ENCODE peak calls at places on chromosomes 1 and 21, in nine cellular contexts. U, L, C, D, N, O, S, F and G are unnamed samples.

GRCh38 chr1:155976913-155977606 is 1.3 kb downstream of the ARHGEF2 start:
- DNase-seq in F (no peak), O (peak; percentile 63), S (no peak), C (no peak), U (no peak), L (no peak), N (no peak), D (no peak), G (no peak)

GRCh38 chr21:35563885-35564451 is 496.4 kb downstream of the SETD4 start:
- DNase-seq in O (peak; percentile 47), U (peak; percentile 91), N (peak; percentile 25), L (peak; percentile 90), C (peak; percentile 64), D (no peak), S (no peak), F (no peak), G (peak; percentile 27)

GRCh38 chr1:195237161-195237889 is 1370.9 kb downstream of the KCNT2 start:
- DNase-seq in L (peak; percentile 53), F (no peak), S (no peak), O (peak; percentile 41), N (no peak), U (no peak), C (no peak), D (no peak), G (no peak)

GRCh38 chr1:28328228-28328648 is 602 bp upstream of the MED18 start:
- DNase-seq in O (no peak), S (no peak), D (no peak), F (no peak), U (no peak), L (no peak), C (no peak), N (no peak), G (no peak)

GRCh38 chr1:173269490-173270230 is 62.5 kb upstream of the TNFSF4 start:
- DNase-seq in O (no peak), N (no peak), L (no peak), C (no peak), S (no peak), D (peak; percentile 63), U (peak; percentile 89), F (no peak), G (no peak)

GRCh38 chr1:38873027-38873969 is at the start of gene MYCBP:
- DNase-seq in N (peak; percentile 97), O (peak; percentile 99), L (peak; percentile 99), D (peak; percentile 99), F (peak; percentile 97), C (peak; percentile 95), U (peak; percentile 94), S (peak; percentile 98), G (peak; percentile 98)

GRCh38 chr1:95122151-95122697 is 5.1 kb downstream of the TLCD4 start:
- DNase-seq in C (no peak), U (no peak), N (no peak), S (no peak), L (no peak), D (peak; percentile 22), O (no peak), F (no peak), G (peak; percentile 88)

GRCh38 chr1:11934295-11935039 is at the start of gene PLOD1:
- DNase-seq in L (peak; percentile 96), N (peak; percentile 88), C (peak; percentile 87), O (peak; percentile 92), U (peak; percentile 84), F (peak; percentile 76), D (peak; percentile 95), S (peak; percentile 91), G (peak; percentile 96)

GRCh38 chr1:27487927-27488522 is 1.9 kb downstream of the WASF2 start:
- DNase-seq in C (no peak), L (no peak), U (no peak), O (no peak), N (no peak), S (no peak), F (peak; percentile 62), D (no peak), G (peak; percentile 27)

GRCh38 chr1:154414606-154415005 is 9.5 kb downstream of the IL6R start:
- DNase-seq in F (no peak), O (no peak), N (peak; percentile 57), C (peak; percentile 80), U (no peak), S (peak; percentile 41), L (no peak), D (no peak), G (peak; percentile 90)

GRCh38 chr21:42381347-42381984 is 14.4 kb downstream of the TMPRSS3 start:
- DNase-seq in L (peak; percentile 26), O (peak; percentile 82), C (no peak), F (peak; percentile 64), D (no peak), S (peak; percentile 58), N (peak; percentile 44), U (peak; percentile 46), G (peak; percentile 68)

GRCh38 chr1:82227286-82227685 is 426.6 kb downstream of the ADGRL2 start:
- DNase-seq in S (no peak), N (no peak), C (no peak), L (no peak), D (no peak), U (no peak), F (no peak), O (no peak), G (no peak)

GRCh38 chr1:177048314-177049069 is 116.0 kb downstream of the ASTN1 start:
- DNase-seq in D (no peak), C (no peak), S (no peak), L (no peak), O (peak; percentile 92), N (no peak), F (no peak), U (no peak), G (no peak)

GRCh38 chr1:165290143-165290542 is 66.4 kb downstream of the LMX1A start:
- DNase-seq in O (no peak), F (no peak), C (no peak), D (no peak), L (no peak), N (no peak), S (no peak), U (no peak), G (no peak)

GRCh38 chr1:111961773-111962565 is 27.5 kb downstream of the KCND3 start:
- DNase-seq in L (no peak), U (no peak), F (no peak), D (no peak), N (no peak), C (no peak), O (no peak), S (no peak), G (no peak)

GRCh38 chr1:83807792-83808191 is 191.1 kb downstream of the TTLL7 start:
- DNase-seq in F (no peak), D (no peak), O (no peak), N (no peak), C (no peak), U (no peak), S (no peak), L (no peak), G (no peak)

GRCh38 chr1:201457508-201457960 is 11.5 kb downstream of the PHLDA3 start:
- DNase-seq in L (no peak), O (no peak), F (no peak), C (no peak), N (no peak), U (no peak), D (no peak), S (no peak), G (no peak)

GRCh38 chr1:228378453-228379164 is 28.0 kb downstream of the TRIM11 start:
- DNase-seq in F (peak; percentile 19), L (peak; percentile 95), O (peak; percentile 97), D (peak; percentile 84), S (peak; percentile 83), N (peak; percentile 76), C (peak; percentile 74), U (peak; percentile 69), G (peak; percentile 67)

GRCh38 chr1:221739018-221739676 is 2.7 kb downstream of the DUSP10 start:
- DNase-seq in D (no peak), C (peak; percentile 19), F (no peak), S (no peak), U (no peak), O (no peak), L (no peak), N (no peak), G (peak; percentile 66)
- H3K4me1 ChIP-seq in D (peaks cover 18% of the 10 kb centered on the region), C (peaks cover 43% of the 10 kb centered on the region), F (peaks cover 17% of the 10 kb centered on the region), S (peaks cover 48% of the 10 kb centered on the region), U (peaks cover 25% of the 10 kb centered on the region), O (peaks cover 12% of the 10 kb centered on the region), L (peaks cover 2% of the 10 kb centered on the region), N (peaks cover 68% of the 10 kb centered on the region), G (no peaks in the 10 kb centered on the region)

DNA sequence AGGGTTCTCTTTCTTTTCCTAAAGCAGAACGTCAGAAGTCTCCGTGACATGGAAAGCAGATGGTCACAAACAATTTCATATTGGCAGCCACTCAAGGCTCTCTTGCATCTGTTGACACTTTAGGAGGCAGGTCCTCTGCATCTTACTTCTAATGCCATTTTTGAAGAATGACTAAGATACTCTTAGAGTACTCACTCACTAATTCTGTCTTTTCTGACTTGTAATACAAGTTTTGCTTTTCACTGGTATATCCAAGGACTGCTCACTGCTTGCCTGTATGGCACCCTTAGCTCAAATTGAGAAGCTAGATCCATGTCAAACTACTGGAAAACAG is 68.3 kb downstream of the PRRX1 start:
- DNase-seq in O (no peak), N (no peak), D (no peak), C (no peak), F (no peak), S (no peak), L (no peak), U (peak; percentile 60), G (no peak)
- H3K27ac ChIP-seq in O (no peak overlapping the region), N (no peak overlapping the region), D (no peak overlapping the region), C (peak overlapping the region; percentile 97), F (no peak overlapping the region), S (no peak overlapping the region), L (no peak overlapping the region), U (no peak overlapping the region), G (no peak overlapping the region)

DNA sequence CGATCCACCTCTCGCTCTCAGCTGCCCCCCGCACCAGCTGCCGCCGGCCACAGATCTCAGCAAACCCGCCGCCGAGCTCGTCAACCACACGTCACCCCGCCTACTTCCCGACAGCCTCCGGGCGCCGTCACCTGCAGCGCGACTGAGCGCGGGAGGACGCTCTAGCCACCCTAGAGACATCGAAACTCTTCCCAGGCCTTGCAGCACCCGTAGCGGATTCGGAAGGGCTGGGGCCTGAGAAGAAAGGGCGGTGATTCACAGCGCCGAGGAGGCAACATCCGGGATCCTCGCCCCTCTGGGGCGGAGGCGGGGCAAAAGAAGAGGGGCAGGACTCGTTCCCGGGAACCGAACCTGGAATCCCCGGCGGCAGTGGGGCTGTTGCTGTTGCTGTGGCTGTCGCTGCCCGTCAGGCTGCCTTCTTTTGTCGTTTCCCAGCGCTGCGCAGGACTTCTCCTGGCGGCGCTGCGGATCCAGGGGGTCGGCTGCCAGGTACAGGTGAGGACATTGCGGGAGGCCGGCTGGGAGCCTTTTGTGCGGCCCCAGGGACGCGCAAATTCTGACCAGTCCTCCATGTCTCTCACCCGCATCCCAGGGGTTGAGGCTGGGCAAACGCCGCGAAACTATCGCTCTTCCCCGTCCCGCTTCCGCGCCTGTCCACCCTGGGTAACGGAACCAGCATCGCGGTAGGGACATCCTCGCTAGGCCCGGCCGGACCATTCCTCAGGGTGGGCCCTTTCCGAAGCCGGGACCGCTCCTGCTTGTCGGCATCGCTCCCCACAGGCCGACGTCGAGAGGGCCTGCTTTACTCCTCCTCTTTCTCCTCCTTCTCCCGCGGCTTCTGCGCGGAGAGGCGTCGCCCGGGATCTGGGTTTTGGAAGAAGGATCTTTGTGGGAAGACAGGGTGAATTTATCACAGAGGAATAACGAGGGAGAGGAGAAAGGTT is at the start of the genes RO60 and UCHL5:
- DNase-seq in S (peak; percentile 97), D (peak; percentile 95), O (peak; percentile 99), U (peak; percentile 99), L (peak; percentile 98), C (peak; percentile 96), F (peak; percentile 97), N (peak; percentile 96), G (peak; percentile 97)
- TF ChIP-seq CTCF in S (no peak), D (peak; percentile 36), O (no peak), U (no peak), L (peak; percentile 9), C (no peak), F (no peak), N (no peak), G (peak; percentile 25)

GRCh38 chr21:45351061-45351460 is 53.9 kb upstream of the COL18A1 start:
- DNase-seq in N (no peak), C (no peak), D (no peak), O (no peak), L (peak; percentile 64), U (no peak), S (peak; percentile 36), F (no peak), G (no peak)
- H3K4me1 ChIP-seq in N (peaks cover 22% of the 10 kb centered on the region), C (no peaks in the 10 kb centered on the region), D (no peaks in the 10 kb centered on the region), O (peaks cover 26% of the 10 kb centered on the region), L (peaks cover 20% of the 10 kb centered on the region), U (peaks cover 6% of the 10 kb centered on the region), S (peaks cover 17% of the 10 kb centered on the region), F (no peaks in the 10 kb centered on the region), G (no peaks in the 10 kb centered on the region)